ENCODE peak calls at places on chromosome 19, in six cellular contexts. G, W, J, T, I and Y are unnamed samples.

GRCh38 chr19:10864538-10864899 is 6.8 kb upstream of the CARM1 start:
- DNase-seq in G (peak), W (peak), J (peak), T (peak), I (peak), Y (peak)

GRCh38 chr19:4369888-4370260 is 26.5 kb downstream of the MPND start:
- DNase-seq in G (peak), W (peak), J (no peak), T (peak), I (peak), Y (peak)

GRCh38 chr19:55830656-55831055 is 1.1 kb downstream of the NLRP11 start:
- DNase-seq in G (no peak), W (no peak), J (no peak), T (no peak), I (no peak), Y (no peak)

GRCh38 chr19:10416380-10417257 is 3.7 kb upstream of the PDE4A start:
- DNase-seq in G (peak), W (peak), J (peak), T (peak), I (peak), Y (peak)

GRCh38 chr19:14519245-14519859 is 1.2 kb upstream of the DNAJB1 start:
- DNase-seq in G (no peak), W (no peak), J (no peak), T (no peak), I (no peak), Y (no peak)

GRCh38 chr19:16098821-16099220 is 12.9 kb upstream of the RAB8A start:
- DNase-seq in G (no peak), W (peak), J (no peak), T (no peak), I (no peak), Y (no peak)

GRCh38 chr19:41321600-41322270 is 11.8 kb downstream of the CCDC97 start:
- DNase-seq in G (peak), W (peak), J (peak), T (peak), I (peak), Y (peak)

GRCh38 chr19:2561221-2561620 is 85.3 kb downstream of the GADD45B start:
- DNase-seq in G (no peak), W (no peak), J (no peak), T (no peak), I (no peak), Y (no peak)

GRCh38 chr19:55600336-55601028 is 394 bp downstream of the ZNF524 start:
- DNase-seq in G (no peak), W (peak), J (peak), T (no peak), I (peak), Y (peak)

GRCh38 chr19:3720533-3720917 is 12.3 kb downstream of the TJP3 start:
- DNase-seq in G (no peak), W (peak), J (no peak), T (no peak), I (no peak), Y (no peak)

GRCh38 chr19:40831502-40832430 is 18.5 kb downstream of the CYP2A6 start:
- DNase-seq in G (no peak), W (peak), J (no peak), T (no peak), I (no peak), Y (peak)

GRCh38 chr19:13164370-13165090 is 14.3 kb downstream of the IER2 start:
- DNase-seq in G (peak), W (peak), J (peak), T (peak), I (peak), Y (peak)

GRCh38 chr19:3968556-3969434 is 2.1 kb downstream of the DAPK3 start:
- DNase-seq in G (peak), W (peak), J (peak), T (peak), I (peak), Y (peak)

GRCh38 chr19:56866563-56866962 is 26.0 kb upstream of the PEG3 start:
- DNase-seq in G (no peak), W (no peak), J (peak), T (peak), I (no peak), Y (no peak)

GRCh38 chr19:35739275-35740107 is 2.8 kb downstream of the IGFLR1 start:
- DNase-seq in G (no peak), W (no peak), J (no peak), T (no peak), I (peak), Y (no peak)

GRCh38 chr19:38725469-38726283 is 18.6 kb downstream of the CAPN12 start:
- DNase-seq in G (no peak), W (no peak), J (no peak), T (no peak), I (no peak), Y (no peak)

GRCh38 chr19:14023404-14024235 is 4.3 kb upstream of the RLN3 start:
- DNase-seq in G (peak), W (no peak), J (no peak), T (peak), I (peak), Y (peak)

GRCh38 chr19:4676955-4677731 is 7.0 kb upstream of the MYDGF start:
- DNase-seq in G (peak), W (peak), J (no peak), T (peak), I (peak), Y (peak)

GRCh38 chr19:47275866-47276461 is 1.3 kb downstream of the INAFM1 start:
- DNase-seq in G (no peak), W (no peak), J (no peak), T (no peak), I (no peak), Y (peak)

GRCh38 chr19:13983213-13983889 is 22.8 kb downstream of the RFX1 start:
- DNase-seq in G (no peak), W (no peak), J (no peak), T (no peak), I (no peak), Y (no peak)

GRCh38 chr19:15378529-15379082 is 981 bp downstream of the AKAP8 start:
- DNase-seq in G (no peak), W (peak), J (peak), T (peak), I (no peak), Y (peak)

DNA sequence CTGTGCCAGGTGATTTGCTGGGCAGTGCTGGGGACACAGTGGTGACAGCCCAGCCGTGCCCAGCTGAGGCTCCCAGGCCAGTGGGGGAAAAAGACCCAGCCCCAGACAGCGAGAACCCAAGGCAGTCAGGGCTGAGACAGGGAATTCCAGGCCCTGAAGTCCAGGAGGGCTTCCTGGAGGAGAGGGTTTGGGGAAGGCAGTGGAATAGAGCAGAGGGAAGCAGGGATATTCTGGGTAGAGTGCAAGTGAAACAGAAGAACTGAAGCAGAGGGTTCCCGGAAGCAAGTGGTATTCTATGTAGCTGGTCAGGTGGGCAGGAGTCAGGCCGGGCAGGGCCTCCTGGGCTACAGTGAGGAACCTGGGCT is 1.3 kb upstream of the CEACAM16 start:
- DNase-seq in G (no peak), W (no peak), J (no peak), T (no peak), I (no peak), Y (no peak)
- H4K8ac ChIP-seq in G (no peak), W (no peak), J (no peak), T (no peak), I (no peak), Y (no peak)

GRCh38 chr19:28615546-28615916 is 597.4 kb downstream of the UQCRFS1 start:
- DNase-seq in G (no peak), W (no peak), J (no peak), T (no peak), I (no peak), Y (no peak)

GRCh38 chr19:28614634-28615545 is 598.1 kb downstream of the UQCRFS1 start:
- DNase-seq in G (no peak), W (no peak), J (no peak), T (no peak), I (no peak), Y (no peak)

GRCh38 chr19:28618504-28618903 is 594.4 kb downstream of the UQCRFS1 start:
- DNase-seq in G (no peak), W (no peak), J (no peak), T (no peak), I (no peak), Y (no peak)

GRCh38 chr19:28615966-28616365 is 597.0 kb downstream of the UQCRFS1 start:
- DNase-seq in G (no peak), W (no peak), J (no peak), T (no peak), I (no peak), Y (no peak)

DNA sequence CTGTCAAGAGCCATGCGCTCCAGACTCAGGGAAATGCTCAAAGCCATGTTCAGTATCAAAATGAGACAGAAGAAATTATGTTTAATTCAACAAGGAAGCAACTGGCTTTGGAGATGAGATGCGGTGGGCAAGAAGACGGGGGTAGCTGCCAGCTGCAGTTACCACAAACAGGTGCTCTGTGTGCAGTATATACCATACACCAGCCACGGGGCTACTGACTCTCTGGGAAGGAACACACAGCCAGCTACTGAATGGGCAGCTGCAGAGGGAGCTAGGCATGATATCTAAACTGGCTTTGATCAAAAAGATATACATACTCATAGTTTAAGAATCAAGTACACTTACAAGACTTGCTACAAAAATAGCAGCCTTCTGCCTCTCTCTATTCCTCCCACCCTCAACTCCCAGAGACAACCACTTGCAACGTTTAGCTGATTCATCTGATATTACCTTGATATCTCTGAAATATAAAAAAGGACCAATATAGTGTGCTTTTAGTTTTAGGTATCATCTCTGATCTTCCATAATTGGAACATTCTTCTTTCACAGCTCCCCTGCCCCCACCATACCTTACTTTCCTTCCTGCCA is 593.0 kb downstream of the UQCRFS1 start:
- DNase-seq in G (no peak), W (no peak), J (no peak), T (no peak), I (no peak), Y (no peak)
- H4K8ac ChIP-seq in G (no peak), W (no peak), J (no peak), T (no peak), I (no peak), Y (no peak)

GRCh38 chr19:49127674-49128544 is 8.6 kb downstream of the PPFIA3 start:
- DNase-seq in G (peak), W (peak), J (peak), T (peak), I (peak), Y (peak)
- H4K8ac ChIP-seq in G (no peak), W (peak), J (peak), T (no peak), I (peak), Y (peak)

GRCh38 chr19:5988520-5989387 is 10.8 kb upstream of the RANBP3 start:
- DNase-seq in G (no peak), W (no peak), J (no peak), T (no peak), I (no peak), Y (peak)

GRCh38 chr19:5989388-5990074 is 11.6 kb upstream of the RANBP3 start:
- DNase-seq in G (no peak), W (no peak), J (no peak), T (no peak), I (no peak), Y (no peak)

GRCh38 chr19:5990289-5990797 is 12.4 kb upstream of the RANBP3 start:
- DNase-seq in G (peak), W (peak), J (no peak), T (peak), I (peak), Y (no peak)

GRCh38 chr19:5985098-5985783 is 7.3 kb upstream of the RANBP3 start:
- DNase-seq in G (no peak), W (peak), J (no peak), T (no peak), I (no peak), Y (peak)

GRCh38 chr19:5987077-5987818 is 9.3 kb upstream of the RANBP3 start:
- DNase-seq in G (peak), W (peak), J (peak), T (peak), I (peak), Y (peak)
- H4K8ac ChIP-seq in G (no peak), W (no peak), J (no peak), T (no peak), I (peak), Y (no peak)